ENCODE peak calls at places on chromosomes 7 and 10, in four cellular contexts. N is germinal center, U is lower lobe of right lung, P is cardiac fibroblast. Y is an unnamed sample.

GRCh38 chr7:50349963-50350944 is 45.7 kb downstream of the IKZF1 start:
- DNase-seq in U (no peak), P (no peak), N (no peak), Y (peak)

GRCh38 chr10:133391249-133391635 is 2.7 kb upstream of the MTG1 start:
- DNase-seq in N (no peak), U (peak), P (no peak), Y (no peak)

GRCh38 chr7:149885191-149886017 is 11.6 kb downstream of the ATP6V0E2 start:
- DNase-seq in N (no peak), P (no peak), U (no peak), Y (no peak)

GRCh38 chr10:103246328-103246727 is 641 bp downstream of the RPEL1 start:
- DNase-seq in U (no peak), P (no peak), N (no peak), Y (no peak)

GRCh38 chr7:10483671-10484070 is 490.0 kb upstream of the PHF14 start:
- DNase-seq in U (no peak), N (no peak), P (no peak), Y (no peak)

GRCh38 chr7:44307301-44307900 is 18.0 kb downstream of the CAMK2B start:
- DNase-seq in N (no peak), U (no peak), P (peak), Y (no peak)

GRCh38 chr7:153193144-153193595 is 433.6 kb downstream of the ACTR3B start:
- DNase-seq in P (no peak), N (peak), U (peak), Y (no peak)

GRCh38 chr10:14556285-14556956 is 218.3 kb downstream of the FAM107B start:
- DNase-seq in N (peak), P (no peak), U (peak), Y (no peak)

GRCh38 chr10:23363788-23364135 is 19.2 kb upstream of the C10orf67 start:
- DNase-seq in N (no peak), P (no peak), U (no peak), Y (no peak)

Y was measured in NK-92 treated with Interleukin-12 subunit alpha and Interleukin-12 subunit beta, amount 100 ng/mL, for 24 hours.